ENCODE peak calls at places on chromosomes 2 and 18, in six cellular contexts. One of them, this sample, is unnamed.

GRCh38 chr2:226673314-226673723 is 126.3 kb downstream of the IRS1 start:
- DNase-seq in posterior cingulate gyrus: no peak
- DNase-seq in activated CD8-positive, alpha-beta T cell treated with anti-CD3 and anti-CD28 coated beads for 36 hours: no peak
- DNase-seq in activated CD4-positive, alpha-beta memory T cell treated with anti-CD3 and anti-CD28 coated beads for 36 hours: peak
- DNase-seq in stimulated activated CD4-positive, alpha-beta T cell treated with anti-CD3 and anti-CD28 coated beads, Interleukin-15, amount 100 ng/mL, for 48 hours: no peak
- DNase-seq in GM03348: peak
- DNase-seq in this sample: no peak

GRCh38 chr2:199424160-199424559 is 33.6 kb downstream of the SATB2 start:
- DNase-seq in activated CD8-positive, alpha-beta T cell treated with anti-CD3 and anti-CD28 coated beads for 36 hours: no peak
- DNase-seq in activated CD4-positive, alpha-beta memory T cell treated with anti-CD3 and anti-CD28 coated beads for 36 hours: no peak
- DNase-seq in posterior cingulate gyrus: no peak
- DNase-seq in GM03348: no peak
- DNase-seq in stimulated activated CD4-positive, alpha-beta T cell treated with anti-CD3 and anti-CD28 coated beads, Interleukin-15, amount 100 ng/mL, for 48 hours: no peak
- DNase-seq in this sample: no peak

GRCh38 chr2:227436436-227436835 is 35.5 kb upstream of the AGFG1 start:
- DNase-seq in GM03348: no peak
- DNase-seq in activated CD8-positive, alpha-beta T cell treated with anti-CD3 and anti-CD28 coated beads for 36 hours: no peak
- DNase-seq in stimulated activated CD4-positive, alpha-beta T cell treated with anti-CD3 and anti-CD28 coated beads, Interleukin-15, amount 100 ng/mL, for 48 hours: no peak
- DNase-seq in posterior cingulate gyrus: no peak
- DNase-seq in activated CD4-positive, alpha-beta memory T cell treated with anti-CD3 and anti-CD28 coated beads for 36 hours: no peak
- DNase-seq in this sample: no peak

GRCh38 chr2:177772529-177772928 is 300.0 kb downstream of the PDE11A start:
- DNase-seq in activated CD8-positive, alpha-beta T cell treated with anti-CD3 and anti-CD28 coated beads for 36 hours: peak
- DNase-seq in posterior cingulate gyrus: no peak
- DNase-seq in GM03348: peak
- DNase-seq in stimulated activated CD4-positive, alpha-beta T cell treated with anti-CD3 and anti-CD28 coated beads, Interleukin-15, amount 100 ng/mL, for 48 hours: no peak
- DNase-seq in activated CD4-positive, alpha-beta memory T cell treated with anti-CD3 and anti-CD28 coated beads for 36 hours: no peak
- DNase-seq in this sample: no peak

GRCh38 chr2:160431441-160431840 is 62.2 kb downstream of the RBMS1 start:
- DNase-seq in activated CD8-positive, alpha-beta T cell treated with anti-CD3 and anti-CD28 coated beads for 36 hours: no peak
- DNase-seq in activated CD4-positive, alpha-beta memory T cell treated with anti-CD3 and anti-CD28 coated beads for 36 hours: no peak
- DNase-seq in GM03348: no peak
- DNase-seq in posterior cingulate gyrus: no peak
- DNase-seq in stimulated activated CD4-positive, alpha-beta T cell treated with anti-CD3 and anti-CD28 coated beads, Interleukin-15, amount 100 ng/mL, for 48 hours: no peak
- DNase-seq in this sample: no peak

GRCh38 chr2:231012471-231012870 is 16.6 kb downstream of the SPATA3 start:
- DNase-seq in activated CD8-positive, alpha-beta T cell treated with anti-CD3 and anti-CD28 coated beads for 36 hours: no peak
- DNase-seq in GM03348: no peak
- DNase-seq in posterior cingulate gyrus: no peak
- DNase-seq in activated CD4-positive, alpha-beta memory T cell treated with anti-CD3 and anti-CD28 coated beads for 36 hours: no peak
- DNase-seq in stimulated activated CD4-positive, alpha-beta T cell treated with anti-CD3 and anti-CD28 coated beads, Interleukin-15, amount 100 ng/mL, for 48 hours: no peak
- DNase-seq in this sample: no peak

GRCh38 chr2:218024336-218024735 is 21.5 kb upstream of the TNS1 start:
- DNase-seq in stimulated activated CD4-positive, alpha-beta T cell treated with anti-CD3 and anti-CD28 coated beads, Interleukin-15, amount 100 ng/mL, for 48 hours: no peak
- DNase-seq in activated CD4-positive, alpha-beta memory T cell treated with anti-CD3 and anti-CD28 coated beads for 36 hours: no peak
- DNase-seq in activated CD8-positive, alpha-beta T cell treated with anti-CD3 and anti-CD28 coated beads for 36 hours: no peak
- DNase-seq in posterior cingulate gyrus: peak
- DNase-seq in GM03348: no peak
- DNase-seq in this sample: peak

GRCh38 chr2:128591841-128592822 is 273.5 kb upstream of the HS6ST1 start:
- DNase-seq in posterior cingulate gyrus: no peak
- DNase-seq in activated CD8-positive, alpha-beta T cell treated with anti-CD3 and anti-CD28 coated beads for 36 hours: no peak
- DNase-seq in stimulated activated CD4-positive, alpha-beta T cell treated with anti-CD3 and anti-CD28 coated beads, Interleukin-15, amount 100 ng/mL, for 48 hours: no peak
- DNase-seq in activated CD4-positive, alpha-beta memory T cell treated with anti-CD3 and anti-CD28 coated beads for 36 hours: no peak
- DNase-seq in GM03348: no peak
- DNase-seq in this sample: no peak

GRCh38 chr2:47300609-47301276 is 102.2 kb upstream of the MSH2 start:
- DNase-seq in activated CD4-positive, alpha-beta memory T cell treated with anti-CD3 and anti-CD28 coated beads for 36 hours: no peak
- DNase-seq in posterior cingulate gyrus: no peak
- DNase-seq in stimulated activated CD4-positive, alpha-beta T cell treated with anti-CD3 and anti-CD28 coated beads, Interleukin-15, amount 100 ng/mL, for 48 hours: no peak
- DNase-seq in activated CD8-positive, alpha-beta T cell treated with anti-CD3 and anti-CD28 coated beads for 36 hours: no peak
- DNase-seq in GM03348: no peak
- DNase-seq in this sample: no peak

GRCh38 chr2:120825370-120826259 is 89.9 kb downstream of the GLI2 start:
- DNase-seq in posterior cingulate gyrus: peak
- DNase-seq in activated CD4-positive, alpha-beta memory T cell treated with anti-CD3 and anti-CD28 coated beads for 36 hours: no peak
- DNase-seq in activated CD8-positive, alpha-beta T cell treated with anti-CD3 and anti-CD28 coated beads for 36 hours: no peak
- DNase-seq in stimulated activated CD4-positive, alpha-beta T cell treated with anti-CD3 and anti-CD28 coated beads, Interleukin-15, amount 100 ng/mL, for 48 hours: no peak
- DNase-seq in GM03348: peak
- DNase-seq in this sample: peak

GRCh38 chr2:9095690-9096089 is 92.2 kb upstream of the MBOAT2 start:
- DNase-seq in stimulated activated CD4-positive, alpha-beta T cell treated with anti-CD3 and anti-CD28 coated beads, Interleukin-15, amount 100 ng/mL, for 48 hours: no peak
- DNase-seq in activated CD4-positive, alpha-beta memory T cell treated with anti-CD3 and anti-CD28 coated beads for 36 hours: no peak
- DNase-seq in GM03348: no peak
- DNase-seq in activated CD8-positive, alpha-beta T cell treated with anti-CD3 and anti-CD28 coated beads for 36 hours: peak
- DNase-seq in posterior cingulate gyrus: peak
- DNase-seq in this sample: peak

GRCh38 chr18:59546164-59546563 is 151.1 kb downstream of the CCBE1 start:
- DNase-seq in GM03348: no peak
- DNase-seq in activated CD8-positive, alpha-beta T cell treated with anti-CD3 and anti-CD28 coated beads for 36 hours: no peak
- DNase-seq in posterior cingulate gyrus: no peak
- DNase-seq in activated CD4-positive, alpha-beta memory T cell treated with anti-CD3 and anti-CD28 coated beads for 36 hours: no peak
- DNase-seq in stimulated activated CD4-positive, alpha-beta T cell treated with anti-CD3 and anti-CD28 coated beads, Interleukin-15, amount 100 ng/mL, for 48 hours: no peak
- DNase-seq in this sample: no peak

GRCh38 chr2:240644859-240645301 is 19.6 kb downstream of the GPR35 start:
- DNase-seq in stimulated activated CD4-positive, alpha-beta T cell treated with anti-CD3 and anti-CD28 coated beads, Interleukin-15, amount 100 ng/mL, for 48 hours: no peak
- DNase-seq in activated CD4-positive, alpha-beta memory T cell treated with anti-CD3 and anti-CD28 coated beads for 36 hours: no peak
- DNase-seq in GM03348: peak
- DNase-seq in activated CD8-positive, alpha-beta T cell treated with anti-CD3 and anti-CD28 coated beads for 36 hours: no peak
- DNase-seq in posterior cingulate gyrus: no peak
- DNase-seq in this sample: peak

GRCh38 chr18:33578371-33579146 is 540 bp downstream of the ASXL3 start:
- DNase-seq in posterior cingulate gyrus: peak
- DNase-seq in activated CD4-positive, alpha-beta memory T cell treated with anti-CD3 and anti-CD28 coated beads for 36 hours: no peak
- DNase-seq in activated CD8-positive, alpha-beta T cell treated with anti-CD3 and anti-CD28 coated beads for 36 hours: no peak
- DNase-seq in stimulated activated CD4-positive, alpha-beta T cell treated with anti-CD3 and anti-CD28 coated beads, Interleukin-15, amount 100 ng/mL, for 48 hours: no peak
- DNase-seq in GM03348: peak
- DNase-seq in this sample: peak

GRCh38 chr2:197675711-197676188 is 363 bp upstream of the RFTN2 start:
- DNase-seq in stimulated activated CD4-positive, alpha-beta T cell treated with anti-CD3 and anti-CD28 coated beads, Interleukin-15, amount 100 ng/mL, for 48 hours: no peak
- DNase-seq in activated CD8-positive, alpha-beta T cell treated with anti-CD3 and anti-CD28 coated beads for 36 hours: no peak
- DNase-seq in GM03348: peak
- DNase-seq in posterior cingulate gyrus: peak
- DNase-seq in activated CD4-positive, alpha-beta memory T cell treated with anti-CD3 and anti-CD28 coated beads for 36 hours: no peak
- DNase-seq in this sample: no peak

GRCh38 chr2:173654146-173654895 is 299.6 kb downstream of the CDCA7 start:
- DNase-seq in activated CD8-positive, alpha-beta T cell treated with anti-CD3 and anti-CD28 coated beads for 36 hours: no peak
- DNase-seq in posterior cingulate gyrus: no peak
- DNase-seq in stimulated activated CD4-positive, alpha-beta T cell treated with anti-CD3 and anti-CD28 coated beads, Interleukin-15, amount 100 ng/mL, for 48 hours: no peak
- DNase-seq in GM03348: no peak
- DNase-seq in activated CD4-positive, alpha-beta memory T cell treated with anti-CD3 and anti-CD28 coated beads for 36 hours: no peak
- DNase-seq in this sample: no peak

GRCh38 chr18:45820144-45820745 is 5.2 kb upstream of the SIGLEC15 start:
- DNase-seq in stimulated activated CD4-positive, alpha-beta T cell treated with anti-CD3 and anti-CD28 coated beads, Interleukin-15, amount 100 ng/mL, for 48 hours: no peak
- DNase-seq in activated CD4-positive, alpha-beta memory T cell treated with anti-CD3 and anti-CD28 coated beads for 36 hours: no peak
- DNase-seq in GM03348: no peak
- DNase-seq in posterior cingulate gyrus: no peak
- DNase-seq in activated CD8-positive, alpha-beta T cell treated with anti-CD3 and anti-CD28 coated beads for 36 hours: no peak
- DNase-seq in this sample: no peak

GRCh38 chr18:55265916-55266488 is 306.7 kb upstream of the CCDC68 start:
- DNase-seq in activated CD8-positive, alpha-beta T cell treated with anti-CD3 and anti-CD28 coated beads for 36 hours: no peak
- DNase-seq in activated CD4-positive, alpha-beta memory T cell treated with anti-CD3 and anti-CD28 coated beads for 36 hours: no peak
- DNase-seq in stimulated activated CD4-positive, alpha-beta T cell treated with anti-CD3 and anti-CD28 coated beads, Interleukin-15, amount 100 ng/mL, for 48 hours: no peak
- DNase-seq in GM03348: no peak
- DNase-seq in posterior cingulate gyrus: no peak
- DNase-seq in this sample: no peak

GRCh38 chr2:58436842-58437241 is 195.7 kb upstream of the FANCL start:
- DNase-seq in activated CD4-positive, alpha-beta memory T cell treated with anti-CD3 and anti-CD28 coated beads for 36 hours: no peak
- DNase-seq in posterior cingulate gyrus: no peak
- DNase-seq in GM03348: no peak
- DNase-seq in activated CD8-positive, alpha-beta T cell treated with anti-CD3 and anti-CD28 coated beads for 36 hours: no peak
- DNase-seq in stimulated activated CD4-positive, alpha-beta T cell treated with anti-CD3 and anti-CD28 coated beads, Interleukin-15, amount 100 ng/mL, for 48 hours: no peak
- DNase-seq in this sample: no peak

GRCh38 chr2:10449838-10450691 is 1.9 kb upstream of the ODC1 start:
- DNase-seq in activated CD8-positive, alpha-beta T cell treated with anti-CD3 and anti-CD28 coated beads for 36 hours: no peak
- DNase-seq in activated CD4-positive, alpha-beta memory T cell treated with anti-CD3 and anti-CD28 coated beads for 36 hours: no peak
- DNase-seq in GM03348: no peak
- DNase-seq in stimulated activated CD4-positive, alpha-beta T cell treated with anti-CD3 and anti-CD28 coated beads, Interleukin-15, amount 100 ng/mL, for 48 hours: no peak
- DNase-seq in posterior cingulate gyrus: peak
- DNase-seq in this sample: no peak

GRCh38 chr2:171271380-171271779 is 110.7 kb upstream of the TLK1 start:
- DNase-seq in activated CD4-positive, alpha-beta memory T cell treated with anti-CD3 and anti-CD28 coated beads for 36 hours: no peak
- DNase-seq in activated CD8-positive, alpha-beta T cell treated with anti-CD3 and anti-CD28 coated beads for 36 hours: no peak
- DNase-seq in posterior cingulate gyrus: no peak
- DNase-seq in GM03348: no peak
- DNase-seq in stimulated activated CD4-positive, alpha-beta T cell treated with anti-CD3 and anti-CD28 coated beads, Interleukin-15, amount 100 ng/mL, for 48 hours: no peak
- DNase-seq in this sample: no peak

GRCh38 chr2:238820909-238821308 is 27.0 kb upstream of the TWIST2 start:
- DNase-seq in activated CD4-positive, alpha-beta memory T cell treated with anti-CD3 and anti-CD28 coated beads for 36 hours: no peak
- DNase-seq in stimulated activated CD4-positive, alpha-beta T cell treated with anti-CD3 and anti-CD28 coated beads, Interleukin-15, amount 100 ng/mL, for 48 hours: no peak
- DNase-seq in posterior cingulate gyrus: no peak
- DNase-seq in GM03348: peak
- DNase-seq in activated CD8-positive, alpha-beta T cell treated with anti-CD3 and anti-CD28 coated beads for 36 hours: no peak
- DNase-seq in this sample: no peak

GRCh38 chr2:26344581-26345283 is 1.2 kb upstream of the SELENOI start:
- DNase-seq in posterior cingulate gyrus: no peak
- DNase-seq in activated CD8-positive, alpha-beta T cell treated with anti-CD3 and anti-CD28 coated beads for 36 hours: peak
- DNase-seq in activated CD4-positive, alpha-beta memory T cell treated with anti-CD3 and anti-CD28 coated beads for 36 hours: peak
- DNase-seq in GM03348: no peak
- DNase-seq in stimulated activated CD4-positive, alpha-beta T cell treated with anti-CD3 and anti-CD28 coated beads, Interleukin-15, amount 100 ng/mL, for 48 hours: no peak
- DNase-seq in this sample: no peak

GRCh38 chr2:31580321-31581117 is at the start of gene SRD5A2:
- DNase-seq in stimulated activated CD4-positive, alpha-beta T cell treated with anti-CD3 and anti-CD28 coated beads, Interleukin-15, amount 100 ng/mL, for 48 hours: no peak
- DNase-seq in activated CD4-positive, alpha-beta memory T cell treated with anti-CD3 and anti-CD28 coated beads for 36 hours: no peak
- DNase-seq in posterior cingulate gyrus: peak
- DNase-seq in GM03348: no peak
- DNase-seq in activated CD8-positive, alpha-beta T cell treated with anti-CD3 and anti-CD28 coated beads for 36 hours: no peak
- DNase-seq in this sample: no peak

GRCh38 chr18:28960146-28960545 is 783.2 kb upstream of the CDH2 start:
- DNase-seq in activated CD8-positive, alpha-beta T cell treated with anti-CD3 and anti-CD28 coated beads for 36 hours: no peak
- DNase-seq in activated CD4-positive, alpha-beta memory T cell treated with anti-CD3 and anti-CD28 coated beads for 36 hours: no peak
- DNase-seq in GM03348: peak
- DNase-seq in posterior cingulate gyrus: no peak
- DNase-seq in stimulated activated CD4-positive, alpha-beta T cell treated with anti-CD3 and anti-CD28 coated beads, Interleukin-15, amount 100 ng/mL, for 48 hours: no peak
- DNase-seq in this sample: no peak

GRCh38 chr2:209808521-209808920 is 36.9 kb downstream of the UNC80 start:
- DNase-seq in stimulated activated CD4-positive, alpha-beta T cell treated with anti-CD3 and anti-CD28 coated beads, Interleukin-15, amount 100 ng/mL, for 48 hours: no peak
- DNase-seq in posterior cingulate gyrus: peak
- DNase-seq in activated CD4-positive, alpha-beta memory T cell treated with anti-CD3 and anti-CD28 coated beads for 36 hours: no peak
- DNase-seq in GM03348: no peak
- DNase-seq in activated CD8-positive, alpha-beta T cell treated with anti-CD3 and anti-CD28 coated beads for 36 hours: no peak
- DNase-seq in this sample: no peak

GRCh38 chr2:241309684-241310117 is 5.8 kb downstream of the HDLBP start:
- DNase-seq in activated CD8-positive, alpha-beta T cell treated with anti-CD3 and anti-CD28 coated beads for 36 hours: peak
- DNase-seq in posterior cingulate gyrus: no peak
- DNase-seq in GM03348: peak
- DNase-seq in stimulated activated CD4-positive, alpha-beta T cell treated with anti-CD3 and anti-CD28 coated beads, Interleukin-15, amount 100 ng/mL, for 48 hours: peak
- DNase-seq in activated CD4-positive, alpha-beta memory T cell treated with anti-CD3 and anti-CD28 coated beads for 36 hours: peak
- DNase-seq in this sample: no peak

GRCh38 chr2:142722086-142722485 is 155.4 kb upstream of the KYNU start:
- DNase-seq in posterior cingulate gyrus: no peak
- DNase-seq in stimulated activated CD4-positive, alpha-beta T cell treated with anti-CD3 and anti-CD28 coated beads, Interleukin-15, amount 100 ng/mL, for 48 hours: no peak
- DNase-seq in GM03348: no peak
- DNase-seq in activated CD8-positive, alpha-beta T cell treated with anti-CD3 and anti-CD28 coated beads for 36 hours: no peak
- DNase-seq in activated CD4-positive, alpha-beta memory T cell treated with anti-CD3 and anti-CD28 coated beads for 36 hours: no peak
- DNase-seq in this sample: no peak

This sample was measured in left ventricle myocardium inferior.